ENCODE peak calls at places on chromosomes 5 and 9, in six cellular contexts. S is psoas muscle, Q is aorta, R is fibroblast of pulmonary artery, M is GM23248, O is GM06990. I is an unnamed sample.

GRCh38 chr9:5951686-5952211 is 61.1 kb downstream of the MLANA start:
- DNase-seq in S (no peak), Q (no peak), R (peak; percentile 33), M (peak; percentile 53), O (peak; percentile 15), I (peak; percentile 43)

GRCh38 chr5:159515909-159516415 is 185.7 kb upstream of the IL12B start:
- DNase-seq in S (peak; percentile 68), Q (peak; percentile 70), R (peak; percentile 66), M (peak; percentile 56), O (peak; percentile 81), I (peak; percentile 77)

GRCh38 chr5:172052454-172053236 is 46.2 kb upstream of the FBXW11 start:
- DNase-seq in S (no peak), Q (peak; percentile 81), R (peak; percentile 92), M (peak; percentile 84), O (no peak), I (peak; percentile 22)

GRCh38 chr5:125485003-125485641 is 738.7 kb upstream of the ZNF608 start:
- DNase-seq in S (no peak), Q (peak; percentile 42), R (peak; percentile 96), M (peak; percentile 99), O (no peak), I (peak; percentile 95)

GRCh38 chr5:136802382-136802781 is 437.0 kb upstream of the TRPC7 start:
- DNase-seq in S (no peak), Q (no peak), R (peak; percentile 56), M (peak; percentile 58), O (no peak), I (peak; percentile 57)

GRCh38 chr5:158560170-158560569 is 539.5 kb downstream of the EBF1 start:
- DNase-seq in S (peak; percentile 59), Q (no peak), R (no peak), M (peak; percentile 19), O (peak; percentile 79), I (peak; percentile 77)

GRCh38 chr9:19550009-19550408 is 141.2 kb downstream of the ACER2 start:
- DNase-seq in S (no peak), Q (no peak), R (no peak), M (no peak), O (no peak), I (no peak)

GRCh38 chr5:14417232-14417730 is 164.3 kb upstream of the OTULINL start:
- DNase-seq in S (no peak), Q (no peak), R (peak; percentile 66), M (peak; percentile 63), O (no peak), I (no peak)

GRCh38 chr5:83922699-83923098 is 202.0 kb upstream of the HAPLN1 start:
- DNase-seq in S (no peak), Q (no peak), R (no peak), M (no peak), O (no peak), I (no peak)

GRCh38 chr5:17343675-17344074 is 126.2 kb downstream of the BASP1 start:
- DNase-seq in S (no peak), Q (no peak), R (peak; percentile 86), M (peak; percentile 79), O (no peak), I (peak; percentile 90)

GRCh38 chr9:129632460-129632859 is 6.5 kb downstream of the NTMT1 start:
- DNase-seq in S (no peak), Q (no peak), R (no peak), M (peak; percentile 74), O (no peak), I (no peak)

GRCh38 chr5:3127423-3127911 is 376.0 kb upstream of the IRX2 start:
- DNase-seq in S (no peak), Q (no peak), R (no peak), M (no peak), O (no peak), I (no peak)

GRCh38 chr5:60473654-60474053 is 226.3 kb downstream of the DEPDC1B start:
- DNase-seq in S (no peak), Q (no peak), R (no peak), M (no peak), O (no peak), I (no peak)

GRCh38 chr9:32580631-32581300 is 7.8 kb upstream of the NDUFB6 start:
- DNase-seq in S (no peak), Q (no peak), R (no peak), M (no peak), O (no peak), I (no peak)

GRCh38 chr9:86575137-86575536 is 220.9 kb upstream of the TUT7 start:
- DNase-seq in S (no peak), Q (no peak), R (no peak), M (no peak), O (no peak), I (no peak)

GRCh38 chr9:114288233-114289051 is 34.5 kb upstream of the ORM1 start:
- DNase-seq in S (peak; percentile 25), Q (peak; percentile 45), R (peak; percentile 44), M (peak; percentile 54), O (no peak), I (peak; percentile 91)

GRCh38 chr9:98410185-98410697 is 154.8 kb upstream of the TBC1D2 start:
- DNase-seq in S (no peak), Q (peak; percentile 50), R (peak; percentile 89), M (peak; percentile 96), O (no peak), I (peak; percentile 54)
- H3K4me3 ChIP-seq in S (no peak overlapping the region), Q (no peak overlapping the region), R (no peak overlapping the region), M (peak overlapping the region; percentile 44), O (no peak overlapping the region), I (no peak overlapping the region)

GRCh38 chr9:85471791-85472190 is 270.0 kb downstream of the AGTPBP1 start:
- DNase-seq in S (no peak), Q (no peak), R (no peak), M (no peak), O (no peak), I (no peak)

GRCh38 chr9:85466834-85467233 is 274.9 kb downstream of the AGTPBP1 start:
- DNase-seq in S (no peak), Q (no peak), R (no peak), M (no peak), O (no peak), I (no peak)

DNA sequence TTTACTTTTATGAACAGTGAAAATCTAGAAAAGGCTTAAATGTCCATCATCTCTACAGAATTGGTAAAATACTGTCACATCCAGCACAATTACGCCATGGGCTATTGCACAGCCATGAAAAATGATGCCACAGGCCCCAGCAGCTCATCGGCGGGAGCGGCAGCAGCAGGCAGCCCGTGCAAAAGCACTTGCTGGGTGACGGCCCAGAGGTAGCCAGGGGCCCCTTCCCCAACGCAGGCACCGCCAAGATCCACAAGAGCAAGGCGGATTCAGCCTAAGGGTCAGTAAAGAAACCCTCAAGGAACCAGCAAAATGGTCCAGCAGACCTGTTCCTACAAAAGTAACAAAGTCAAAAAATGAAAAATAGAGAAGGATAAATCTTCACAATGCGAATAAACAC is 272.7 kb downstream of the AGTPBP1 start:
- DNase-seq in S (no peak), Q (no peak), R (no peak), M (no peak), O (no peak), I (no peak)
- H3K4me3 ChIP-seq in S (no peak overlapping the region), Q (no peak overlapping the region), R (no peak overlapping the region), M (no peak overlapping the region), O (no peak overlapping the region), I (no peak overlapping the region)

GRCh38 chr9:96655198-96655851 is at the start of gene PRXL2C:
- DNase-seq in S (peak; percentile 90), Q (peak; percentile 91), R (peak; percentile 63), M (peak; percentile 88), O (peak; percentile 79), I (peak; percentile 75)

GRCh38 chr9:96651626-96652025 is 3.5 kb downstream of the PRXL2C start:
- DNase-seq in S (no peak), Q (no peak), R (peak; percentile 57), M (peak; percentile 63), O (no peak), I (peak; percentile 39)

GRCh38 chr9:96649620-96650323 is 5.3 kb downstream of the PRXL2C start:
- DNase-seq in S (no peak), Q (no peak), R (no peak), M (no peak), O (no peak), I (no peak)

DNA sequence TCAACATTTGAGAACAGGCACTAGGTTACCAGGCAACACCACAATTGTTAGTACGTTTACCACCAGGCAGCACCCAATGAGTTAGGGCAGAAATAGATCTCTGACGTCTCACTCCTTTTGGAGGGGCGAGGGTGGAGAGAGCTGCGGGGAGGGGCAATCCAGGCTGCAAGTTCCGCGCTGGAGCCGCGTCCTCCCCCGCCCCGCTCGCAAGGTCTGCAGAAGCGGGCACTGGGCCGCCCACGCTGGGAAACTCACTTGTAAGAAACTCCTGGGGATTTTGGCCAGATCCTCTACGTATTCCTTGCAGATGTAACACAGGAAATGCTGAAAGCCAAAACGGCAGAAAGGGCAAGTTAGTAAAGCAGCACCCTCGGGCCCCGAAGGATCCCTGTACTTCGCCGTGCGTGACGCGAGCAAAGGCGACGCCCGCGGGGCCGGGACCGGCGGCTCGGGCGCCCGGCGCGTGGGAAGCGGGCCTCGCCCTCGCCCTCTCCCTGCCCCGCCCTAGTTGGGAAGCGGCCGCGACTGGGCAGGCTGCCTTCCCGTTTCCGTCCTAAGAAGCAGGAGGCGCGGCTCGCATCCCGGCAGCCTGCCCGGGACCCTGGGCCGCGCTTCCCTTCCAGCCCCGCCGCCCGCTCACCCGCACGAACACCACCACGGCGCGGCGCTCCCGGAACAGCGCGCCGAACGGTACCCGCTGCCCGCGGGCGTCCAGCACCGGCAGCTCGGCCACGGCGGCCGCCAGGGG is 493 bp downstream of the PRXL2C start:
- DNase-seq in S (peak; percentile 92), Q (peak; percentile 92), R (peak; percentile 95), M (peak; percentile 96), O (peak; percentile 72), I (peak; percentile 69)
- H3K4me3 ChIP-seq in S (peak overlapping the region; percentile 69), Q (peak overlapping the region; percentile 71), R (peak overlapping the region; percentile 74), M (peak overlapping the region; percentile 78), O (peak overlapping the region; percentile 70), I (peak overlapping the region; percentile 52)

DNA sequence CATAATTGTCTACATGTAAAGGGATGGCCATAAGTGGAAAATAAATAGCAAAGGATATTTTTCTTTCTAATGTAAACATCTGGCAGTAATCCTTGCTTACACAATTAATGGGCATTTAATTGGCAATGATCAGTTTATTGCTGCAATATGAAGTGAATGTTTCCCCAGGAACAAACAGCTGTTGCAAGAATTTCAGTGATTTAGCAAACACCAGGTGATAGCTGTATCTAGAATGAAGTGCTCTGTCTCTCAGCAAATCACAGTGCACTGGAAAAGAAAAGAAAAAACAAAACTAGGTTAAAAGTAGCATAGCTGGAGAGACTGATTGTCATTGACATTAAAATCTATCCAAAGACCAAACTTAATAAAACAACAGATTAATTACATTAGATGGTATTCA is 594.5 kb upstream of the ARRDC3 start:
- DNase-seq in S (no peak), Q (no peak), R (no peak), M (no peak), O (no peak), I (no peak)
- H3K4me3 ChIP-seq in S (no peak overlapping the region), Q (no peak overlapping the region), R (no peak overlapping the region), M (no peak overlapping the region), O (no peak overlapping the region), I (no peak overlapping the region)

GRCh38 chr5:123039673-123040072 is 3.1 kb upstream of the PPIC start:
- DNase-seq in S (no peak), Q (no peak), R (no peak), M (no peak), O (no peak), I (no peak)

GRCh38 chr5:123035950-123036390 is 555 bp downstream of the PPIC start:
- DNase-seq in S (peak; percentile 77), Q (peak; percentile 70), R (peak; percentile 50), M (peak; percentile 75), O (peak; percentile 16), I (peak; percentile 59)

GRCh38 chr5:123035320-123035949 is 1.1 kb downstream of the PPIC start:
- DNase-seq in S (peak; percentile 64), Q (peak; percentile 71), R (peak; percentile 29), M (peak; percentile 81), O (peak; percentile 32), I (peak; percentile 72)

GRCh38 chr5:123036391-123037103 is at the start of gene PPIC:
- DNase-seq in S (peak; percentile 93), Q (peak; percentile 92), R (peak; percentile 82), M (peak; percentile 88), O (peak; percentile 30), I (peak; percentile 87)

GRCh38 chr5:123037104-123037418 is 536 bp upstream of the PPIC start:
- DNase-seq in S (no peak), Q (no peak), R (no peak), M (no peak), O (no peak), I (no peak)
- H3K4me3 ChIP-seq in S (peak overlapping the region; percentile 91), Q (peak overlapping the region; percentile 70), R (peak overlapping the region; percentile 78), M (peak overlapping the region; percentile 91), O (peak overlapping the region; percentile 63), I (peak overlapping the region; percentile 69)